ENCODE peak calls at places on chromosomes 5 and 9, in seven cellular contexts. One of them, this sample, is unnamed.

GRCh38 chr5:137478043-137478442 is 21.1 kb downstream of the SPOCK1 start:
- DNase-seq in stimulated activated CD4-positive, alpha-beta T cell treated with anti-CD3 and anti-CD28 coated beads, Interleukin-2, amount 100 ng/mL, for 48 hours: no peak
- DNase-seq in activated naive CD8-positive, alpha-beta T cell treated with anti-CD3 and anti-CD28 coated beads, Interleukin-2, amount 50 U/mL, for 24 hours: no peak
- DNase-seq in iPS-NIHi11: no peak
- DNase-seq in astrocyte of the spinal cord: no peak
- DNase-seq in HT-29: no peak
- DNase-seq in pons: no peak
- DNase-seq in this sample: no peak

GRCh38 chr5:150729859-150730258 is 29.0 kb downstream of the DCTN4 start:
- DNase-seq in stimulated activated CD4-positive, alpha-beta T cell treated with anti-CD3 and anti-CD28 coated beads, Interleukin-2, amount 100 ng/mL, for 48 hours: no peak
- DNase-seq in activated naive CD8-positive, alpha-beta T cell treated with anti-CD3 and anti-CD28 coated beads, Interleukin-2, amount 50 U/mL, for 24 hours: no peak
- DNase-seq in iPS-NIHi11: no peak
- DNase-seq in astrocyte of the spinal cord: no peak
- DNase-seq in HT-29: no peak
- DNase-seq in pons: no peak
- DNase-seq in this sample: no peak

GRCh38 chr5:139660916-139661814 is 13.0 kb downstream of the CXXC5 start:
- DNase-seq in stimulated activated CD4-positive, alpha-beta T cell treated with anti-CD3 and anti-CD28 coated beads, Interleukin-2, amount 100 ng/mL, for 48 hours: no peak
- DNase-seq in activated naive CD8-positive, alpha-beta T cell treated with anti-CD3 and anti-CD28 coated beads, Interleukin-2, amount 50 U/mL, for 24 hours: no peak
- DNase-seq in iPS-NIHi11: no peak
- DNase-seq in astrocyte of the spinal cord: peak
- DNase-seq in HT-29: peak
- DNase-seq in pons: no peak
- DNase-seq in this sample: no peak

GRCh38 chr5:124061663-124062062 is 549.7 kb downstream of the CSNK1G3 start:
- DNase-seq in stimulated activated CD4-positive, alpha-beta T cell treated with anti-CD3 and anti-CD28 coated beads, Interleukin-2, amount 100 ng/mL, for 48 hours: no peak
- DNase-seq in activated naive CD8-positive, alpha-beta T cell treated with anti-CD3 and anti-CD28 coated beads, Interleukin-2, amount 50 U/mL, for 24 hours: no peak
- DNase-seq in iPS-NIHi11: no peak
- DNase-seq in astrocyte of the spinal cord: peak
- DNase-seq in HT-29: no peak
- DNase-seq in pons: no peak
- DNase-seq in this sample: no peak

GRCh38 chr9:121198512-121199042 is 3.1 kb downstream of the RAB14 start:
- DNase-seq in stimulated activated CD4-positive, alpha-beta T cell treated with anti-CD3 and anti-CD28 coated beads, Interleukin-2, amount 100 ng/mL, for 48 hours: no peak
- DNase-seq in activated naive CD8-positive, alpha-beta T cell treated with anti-CD3 and anti-CD28 coated beads, Interleukin-2, amount 50 U/mL, for 24 hours: no peak
- DNase-seq in iPS-NIHi11: no peak
- DNase-seq in astrocyte of the spinal cord: no peak
- DNase-seq in HT-29: no peak
- DNase-seq in pons: no peak
- DNase-seq in this sample: no peak

GRCh38 chr5:139287890-139288635 is 5.5 kb upstream of the MATR3 start:
- DNase-seq in stimulated activated CD4-positive, alpha-beta T cell treated with anti-CD3 and anti-CD28 coated beads, Interleukin-2, amount 100 ng/mL, for 48 hours: no peak
- DNase-seq in activated naive CD8-positive, alpha-beta T cell treated with anti-CD3 and anti-CD28 coated beads, Interleukin-2, amount 50 U/mL, for 24 hours: no peak
- DNase-seq in iPS-NIHi11: no peak
- DNase-seq in astrocyte of the spinal cord: no peak
- DNase-seq in HT-29: no peak
- DNase-seq in pons: no peak
- DNase-seq in this sample: no peak

GRCh38 chr9:88342246-88342645 is 46.0 kb upstream of the SPIN1 start:
- DNase-seq in stimulated activated CD4-positive, alpha-beta T cell treated with anti-CD3 and anti-CD28 coated beads, Interleukin-2, amount 100 ng/mL, for 48 hours: no peak
- DNase-seq in activated naive CD8-positive, alpha-beta T cell treated with anti-CD3 and anti-CD28 coated beads, Interleukin-2, amount 50 U/mL, for 24 hours: no peak
- DNase-seq in iPS-NIHi11: no peak
- DNase-seq in astrocyte of the spinal cord: peak
- DNase-seq in HT-29: no peak
- DNase-seq in pons: no peak
- DNase-seq in this sample: no peak

GRCh38 chr5:108102463-108102862 is 279.4 kb downstream of the FBXL17 start:
- DNase-seq in stimulated activated CD4-positive, alpha-beta T cell treated with anti-CD3 and anti-CD28 coated beads, Interleukin-2, amount 100 ng/mL, for 48 hours: no peak
- DNase-seq in activated naive CD8-positive, alpha-beta T cell treated with anti-CD3 and anti-CD28 coated beads, Interleukin-2, amount 50 U/mL, for 24 hours: no peak
- DNase-seq in iPS-NIHi11: no peak
- DNase-seq in astrocyte of the spinal cord: peak
- DNase-seq in HT-29: no peak
- DNase-seq in pons: no peak
- DNase-seq in this sample: no peak

GRCh38 chr5:10702040-10702629 is 58.9 kb downstream of the DAP start:
- DNase-seq in stimulated activated CD4-positive, alpha-beta T cell treated with anti-CD3 and anti-CD28 coated beads, Interleukin-2, amount 100 ng/mL, for 48 hours: no peak
- DNase-seq in activated naive CD8-positive, alpha-beta T cell treated with anti-CD3 and anti-CD28 coated beads, Interleukin-2, amount 50 U/mL, for 24 hours: no peak
- DNase-seq in iPS-NIHi11: no peak
- DNase-seq in astrocyte of the spinal cord: peak
- DNase-seq in HT-29: peak
- DNase-seq in pons: no peak
- DNase-seq in this sample: no peak

GRCh38 chr5:114007678-114008077 is 354.2 kb upstream of the KCNN2 start:
- DNase-seq in stimulated activated CD4-positive, alpha-beta T cell treated with anti-CD3 and anti-CD28 coated beads, Interleukin-2, amount 100 ng/mL, for 48 hours: no peak
- DNase-seq in activated naive CD8-positive, alpha-beta T cell treated with anti-CD3 and anti-CD28 coated beads, Interleukin-2, amount 50 U/mL, for 24 hours: no peak
- DNase-seq in iPS-NIHi11: no peak
- DNase-seq in astrocyte of the spinal cord: no peak
- DNase-seq in HT-29: no peak
- DNase-seq in pons: no peak
- DNase-seq in this sample: no peak

GRCh38 chr5:53557386-53557785 is 3.1 kb upstream of the NDUFS4 start:
- DNase-seq in stimulated activated CD4-positive, alpha-beta T cell treated with anti-CD3 and anti-CD28 coated beads, Interleukin-2, amount 100 ng/mL, for 48 hours: no peak
- DNase-seq in activated naive CD8-positive, alpha-beta T cell treated with anti-CD3 and anti-CD28 coated beads, Interleukin-2, amount 50 U/mL, for 24 hours: no peak
- DNase-seq in iPS-NIHi11: no peak
- DNase-seq in astrocyte of the spinal cord: no peak
- DNase-seq in HT-29: no peak
- DNase-seq in pons: no peak
- DNase-seq in this sample: no peak

GRCh38 chr5:67770431-67771025 is 445.0 kb upstream of the PIK3R1 start:
- DNase-seq in stimulated activated CD4-positive, alpha-beta T cell treated with anti-CD3 and anti-CD28 coated beads, Interleukin-2, amount 100 ng/mL, for 48 hours: no peak
- DNase-seq in activated naive CD8-positive, alpha-beta T cell treated with anti-CD3 and anti-CD28 coated beads, Interleukin-2, amount 50 U/mL, for 24 hours: no peak
- DNase-seq in iPS-NIHi11: no peak
- DNase-seq in astrocyte of the spinal cord: no peak
- DNase-seq in HT-29: peak
- DNase-seq in pons: no peak
- DNase-seq in this sample: no peak

GRCh38 chr5:95848701-95849100 is 26.2 kb upstream of the GLRX start:
- DNase-seq in stimulated activated CD4-positive, alpha-beta T cell treated with anti-CD3 and anti-CD28 coated beads, Interleukin-2, amount 100 ng/mL, for 48 hours: no peak
- DNase-seq in activated naive CD8-positive, alpha-beta T cell treated with anti-CD3 and anti-CD28 coated beads, Interleukin-2, amount 50 U/mL, for 24 hours: no peak
- DNase-seq in iPS-NIHi11: no peak
- DNase-seq in astrocyte of the spinal cord: no peak
- DNase-seq in HT-29: no peak
- DNase-seq in pons: no peak
- DNase-seq in this sample: no peak

GRCh38 chr9:108996653-108997052 is 16.6 kb downstream of the CTNNAL1 start:
- DNase-seq in stimulated activated CD4-positive, alpha-beta T cell treated with anti-CD3 and anti-CD28 coated beads, Interleukin-2, amount 100 ng/mL, for 48 hours: no peak
- DNase-seq in activated naive CD8-positive, alpha-beta T cell treated with anti-CD3 and anti-CD28 coated beads, Interleukin-2, amount 50 U/mL, for 24 hours: no peak
- DNase-seq in iPS-NIHi11: no peak
- DNase-seq in astrocyte of the spinal cord: no peak
- DNase-seq in HT-29: no peak
- DNase-seq in pons: no peak
- DNase-seq in this sample: no peak

GRCh38 chr9:135282001-135282731 is 194.7 kb downstream of the OLFM1 start:
- DNase-seq in stimulated activated CD4-positive, alpha-beta T cell treated with anti-CD3 and anti-CD28 coated beads, Interleukin-2, amount 100 ng/mL, for 48 hours: no peak
- DNase-seq in activated naive CD8-positive, alpha-beta T cell treated with anti-CD3 and anti-CD28 coated beads, Interleukin-2, amount 50 U/mL, for 24 hours: peak
- DNase-seq in iPS-NIHi11: peak
- DNase-seq in astrocyte of the spinal cord: no peak
- DNase-seq in HT-29: peak
- DNase-seq in pons: peak
- DNase-seq in this sample: no peak

GRCh38 chr5:12177225-12177624 is 273.0 kb upstream of the CTNND2 start:
- DNase-seq in stimulated activated CD4-positive, alpha-beta T cell treated with anti-CD3 and anti-CD28 coated beads, Interleukin-2, amount 100 ng/mL, for 48 hours: no peak
- DNase-seq in activated naive CD8-positive, alpha-beta T cell treated with anti-CD3 and anti-CD28 coated beads, Interleukin-2, amount 50 U/mL, for 24 hours: no peak
- DNase-seq in iPS-NIHi11: no peak
- DNase-seq in astrocyte of the spinal cord: no peak
- DNase-seq in HT-29: no peak
- DNase-seq in pons: no peak
- DNase-seq in this sample: no peak

GRCh38 chr5:107917983-107918382 is 247.2 kb upstream of the EFNA5 start:
- DNase-seq in stimulated activated CD4-positive, alpha-beta T cell treated with anti-CD3 and anti-CD28 coated beads, Interleukin-2, amount 100 ng/mL, for 48 hours: no peak
- DNase-seq in activated naive CD8-positive, alpha-beta T cell treated with anti-CD3 and anti-CD28 coated beads, Interleukin-2, amount 50 U/mL, for 24 hours: no peak
- DNase-seq in iPS-NIHi11: no peak
- DNase-seq in astrocyte of the spinal cord: no peak
- DNase-seq in HT-29: no peak
- DNase-seq in pons: no peak
- DNase-seq in this sample: no peak

GRCh38 chr9:92141144-92142129 is 26.2 kb upstream of the SPTLC1 start:
- DNase-seq in stimulated activated CD4-positive, alpha-beta T cell treated with anti-CD3 and anti-CD28 coated beads, Interleukin-2, amount 100 ng/mL, for 48 hours: no peak
- DNase-seq in activated naive CD8-positive, alpha-beta T cell treated with anti-CD3 and anti-CD28 coated beads, Interleukin-2, amount 50 U/mL, for 24 hours: no peak
- DNase-seq in iPS-NIHi11: peak
- DNase-seq in astrocyte of the spinal cord: peak
- DNase-seq in HT-29: peak
- DNase-seq in pons: no peak
- DNase-seq in this sample: no peak

GRCh38 chr5:37665272-37665671 is 174.6 kb downstream of the GDNF start:
- DNase-seq in stimulated activated CD4-positive, alpha-beta T cell treated with anti-CD3 and anti-CD28 coated beads, Interleukin-2, amount 100 ng/mL, for 48 hours: no peak
- DNase-seq in activated naive CD8-positive, alpha-beta T cell treated with anti-CD3 and anti-CD28 coated beads, Interleukin-2, amount 50 U/mL, for 24 hours: no peak
- DNase-seq in iPS-NIHi11: no peak
- DNase-seq in astrocyte of the spinal cord: peak
- DNase-seq in HT-29: peak
- DNase-seq in pons: no peak
- DNase-seq in this sample: no peak